ENCODE peak calls at places on chromosome 2, in five cellular contexts. N is K562, U is GM12878, E is H1, R is HepG2. I is an unnamed sample.

GRCh38 chr2:223959688-223960087 is 2.4 kb downstream of the MRPL44 start:
- DNase-seq in N (no peak), U (no peak), R (no peak), E (no peak), I (no peak)

GRCh38 chr2:109531896-109532727 is 81.7 kb downstream of the SEPTIN10 start:
- DNase-seq in N (no peak), R (no peak), E (no peak), U (no peak), I (no peak)

GRCh38 chr2:105872830-105873229 is 128.1 kb downstream of the NCK2 start:
- DNase-seq in U (no peak), E (no peak), N (no peak), R (no peak), I (no peak)

GRCh38 chr2:231287696-231288095 is 89.3 kb downstream of the ARMC9 start:
- DNase-seq in R (no peak), N (no peak), E (no peak), U (no peak), I (no peak)

GRCh38 chr2:145158051-145158586 is 638.2 kb upstream of the ZEB2 start:
- DNase-seq in E (no peak), N (no peak), R (no peak), U (no peak), I (no peak)

GRCh38 chr2:2942225-2942624 is 435.4 kb downstream of the EIPR1 start:
- DNase-seq in U (no peak), N (no peak), E (no peak), R (no peak), I (no peak)

GRCh38 chr2:100817388-100817985 is 2.5 kb upstream of the NPAS2 start:
- DNase-seq in N (no peak), R (no peak), E (no peak), U (no peak), I (no peak)

GRCh38 chr2:196591621-196592022 is 47.9 kb upstream of the CCDC150 start:
- DNase-seq in R (no peak), U (no peak), N (no peak), E (no peak), I (no peak)

GRCh38 chr2:41910126-41910525 is 137.7 kb upstream of the PKDCC start:
- DNase-seq in R (no peak), E (no peak), N (no peak), U (no peak), I (no peak)

GRCh38 chr2:88144271-88144670 is 16.4 kb upstream of the FABP1 start:
- DNase-seq in R (no peak), N (no peak), E (no peak), U (no peak), I (no peak)

GRCh38 chr2:61645911-61646310 is 107.8 kb upstream of the XPO1 start:
- DNase-seq in N (no peak), U (no peak), E (no peak), R (no peak), I (no peak)

GRCh38 chr2:85423525-85423924 is 5.0 kb downstream of the SH2D6 start:
- DNase-seq in R (no peak), U (no peak), E (no peak), N (no peak), I (no peak)

GRCh38 chr2:215796160-215796559 is 217.2 kb downstream of the MREG start:
- DNase-seq in N (no peak), U (no peak), E (no peak), R (no peak), I (no peak)

GRCh38 chr2:64766841-64767669 is 113.3 kb upstream of the SERTAD2 start:
- DNase-seq in E (no peak), R (no peak), N (no peak), U (no peak), I (no peak)

DNA sequence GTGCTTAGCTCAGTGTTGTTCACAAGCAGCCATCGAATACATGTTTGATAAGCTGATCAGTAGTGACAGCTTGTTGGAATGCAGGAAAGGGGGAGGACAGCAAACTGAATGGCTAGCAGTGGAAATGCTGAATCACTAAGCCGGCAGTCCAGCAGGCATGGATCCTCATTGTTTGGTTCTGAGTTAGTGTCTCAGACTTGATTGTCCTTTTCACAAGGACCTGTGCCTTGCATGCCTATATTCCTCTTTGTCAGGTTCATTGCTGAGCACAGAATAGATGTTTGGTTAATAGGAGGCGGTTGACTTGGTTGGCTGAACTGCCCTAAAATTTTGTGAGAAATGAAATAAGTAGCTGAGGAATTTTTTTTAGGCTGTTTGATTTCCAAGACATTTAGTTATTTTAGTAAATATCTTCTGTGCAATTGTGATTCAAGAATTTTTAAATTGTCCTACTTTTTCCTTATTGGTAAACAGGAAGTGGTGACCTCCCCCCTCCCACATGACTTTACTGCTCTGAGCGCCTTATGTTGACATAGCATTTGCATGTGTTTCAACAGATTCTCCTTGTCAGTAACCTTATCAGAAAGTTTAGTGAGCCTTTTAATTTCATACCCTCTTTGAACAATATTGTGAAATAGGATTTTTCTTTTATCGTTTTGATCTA is 21.4 kb upstream of the STON1 start:
- DNase-seq in E (no peak), N (peak), U (no peak), R (peak), I (peak)
- TF ChIP-seq CREB1 in E (no peak), N (no peak), U (no peak), R (no peak), I (no peak)

GRCh38 chr2:86790134-86790827 is 432 bp downstream of the CD8A start:
- DNase-seq in U (no peak), N (no peak), E (peak), R (no peak), I (peak)

GRCh38 chr2:86791574-86791973 is 861 bp upstream of the CD8A start:
- DNase-seq in R (no peak), N (no peak), E (no peak), U (no peak), I (peak)

GRCh38 chr2:86789687-86790133 is 1.0 kb downstream of the CD8A start:
- DNase-seq in U (no peak), R (no peak), N (no peak), E (no peak), I (peak)

GRCh38 chr2:86788881-86789686 is 1.6 kb downstream of the CD8A start:
- DNase-seq in U (no peak), R (no peak), N (no peak), E (peak), I (peak)

DNA sequence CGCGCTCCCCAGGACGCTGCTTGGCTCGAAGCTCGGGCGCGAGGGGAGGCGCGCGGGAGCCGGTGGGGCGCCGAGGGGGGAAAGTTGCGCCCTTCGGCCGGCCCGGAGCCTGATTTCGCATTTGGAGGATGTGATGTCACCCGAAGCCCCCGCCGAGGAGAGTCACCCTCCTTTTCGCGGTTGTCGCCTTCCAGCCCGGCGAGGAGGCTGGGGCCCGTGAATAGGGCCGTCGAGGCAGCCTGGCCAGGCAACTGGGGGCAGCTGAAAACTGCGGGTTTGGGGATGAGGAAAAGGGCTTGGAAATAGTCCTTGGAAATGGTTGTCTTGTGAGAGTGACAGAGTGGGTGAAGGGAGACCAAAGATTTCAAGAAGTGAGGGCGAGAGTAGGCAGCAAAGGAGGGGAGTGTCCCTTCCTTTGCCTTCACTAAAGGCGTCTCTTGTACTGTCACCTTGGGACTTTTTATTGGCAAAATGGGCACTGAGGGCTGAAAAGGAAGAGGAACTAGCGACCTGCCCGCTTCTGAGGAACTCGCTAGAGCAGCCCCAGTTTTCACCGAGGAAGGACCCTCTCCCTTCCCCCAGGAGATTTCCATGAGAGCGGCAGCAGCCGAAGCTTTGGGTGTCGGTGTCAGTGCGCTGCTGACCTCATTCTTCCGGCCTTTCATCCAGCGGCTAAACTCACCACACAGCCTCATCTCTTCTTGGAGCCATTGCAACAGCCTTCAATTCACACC is at the start of gene CD8A:
- DNase-seq in R (no peak), E (peak), N (no peak), U (no peak), I (peak)
- TF ChIP-seq EZH2 in R (peak), E (no peak), N (no peak), U (peak), I (peak)

GRCh38 chr2:209422191-209422754 is 1.6 kb upstream of the MAP2 start:
- DNase-seq in U (no peak), N (no peak), E (no peak), R (no peak), I (no peak)
- TF ChIP-seq CREB1 in U (no peak), N (no peak), E (no peak), R (no peak), I (no peak)

GRCh38 chr2:44804406-44805235 is 136.9 kb upstream of the SIX3 start:
- DNase-seq in E (no peak), N (no peak), R (no peak), U (no peak), I (peak)

GRCh38 chr2:44810892-44811530 is 130.5 kb upstream of the SIX3 start:
- DNase-seq in E (no peak), R (no peak), N (no peak), U (no peak), I (peak)

GRCh38 chr2:44805836-44806235 is 135.7 kb upstream of the SIX3 start:
- DNase-seq in U (no peak), E (no peak), R (no peak), N (no peak), I (peak)

GRCh38 chr2:44805391-44805790 is 136.1 kb upstream of the SIX3 start:
- DNase-seq in E (no peak), R (no peak), U (no peak), N (no peak), I (peak)

GRCh38 chr2:44807344-44808025 is 134.0 kb upstream of the SIX3 start:
- DNase-seq in U (no peak), E (no peak), N (no peak), R (no peak), I (no peak)
- TF ChIP-seq EZH2 in U (no peak), E (no peak), N (no peak), R (no peak), I (no peak)

I was measured in GM23338.